ENCODE peak calls at places on chromosome 22, in seven cellular contexts. One of them, this sample, is unnamed.
A peak's percentile ranks its signal among the peaks of the same experiment; 100 is the strongest.

GRCh38 chr22:43867839-43868652 is 5.7 kb upstream of the SULT4A1 start:
- DNase-seq in NB4: peak; percentile 61
- DNase-seq in lower leg skin: no peak
- DNase-seq in sigmoid colon: peak; percentile 54
- DNase-seq in AG10803: peak; percentile 50
- DNase-seq in AG04450: peak; percentile 32
- DNase-seq in astrocyte of the cerebellum: peak; percentile 50
- DNase-seq in this sample: peak; percentile 58

GRCh38 chr22:42819412-42820069 is 37.5 kb downstream of the ARFGAP3 start:
- DNase-seq in sigmoid colon: no peak
- DNase-seq in astrocyte of the cerebellum: no peak
- DNase-seq in NB4: no peak
- DNase-seq in AG04450: no peak
- DNase-seq in lower leg skin: no peak
- DNase-seq in AG10803: no peak
- DNase-seq in this sample: no peak

GRCh38 chr22:40426671-40427070 is 56.3 kb downstream of the SGSM3 start:
- DNase-seq in astrocyte of the cerebellum: peak; percentile 13
- DNase-seq in NB4: no peak
- DNase-seq in AG04450: no peak
- DNase-seq in lower leg skin: no peak
- DNase-seq in AG10803: peak; percentile 57
- DNase-seq in sigmoid colon: peak; percentile 64
- DNase-seq in this sample: no peak

GRCh38 chr22:36232715-36233401 is 6.5 kb downstream of the APOL2 start:
- DNase-seq in astrocyte of the cerebellum: no peak
- DNase-seq in sigmoid colon: no peak
- DNase-seq in AG04450: no peak
- DNase-seq in lower leg skin: no peak
- DNase-seq in NB4: peak; percentile 32
- DNase-seq in AG10803: no peak
- DNase-seq in this sample: no peak

GRCh38 chr22:17403906-17404305 is 34.6 kb downstream of the CECR2 start:
- DNase-seq in astrocyte of the cerebellum: no peak
- DNase-seq in NB4: no peak
- DNase-seq in AG10803: no peak
- DNase-seq in lower leg skin: no peak
- DNase-seq in sigmoid colon: no peak
- DNase-seq in AG04450: no peak
- DNase-seq in this sample: no peak

GRCh38 chr22:17884084-17884483 is 109.8 kb upstream of the BID start:
- DNase-seq in astrocyte of the cerebellum: no peak
- DNase-seq in lower leg skin: no peak
- DNase-seq in AG04450: no peak
- DNase-seq in AG10803: no peak
- DNase-seq in NB4: no peak
- DNase-seq in sigmoid colon: no peak
- DNase-seq in this sample: peak; percentile 28

GRCh38 chr22:42785706-42786499 is 65.2 kb upstream of the A4GALT start:
- DNase-seq in sigmoid colon: no peak
- DNase-seq in NB4: no peak
- DNase-seq in AG10803: no peak
- DNase-seq in lower leg skin: no peak
- DNase-seq in astrocyte of the cerebellum: no peak
- DNase-seq in AG04450: no peak
- DNase-seq in this sample: no peak

GRCh38 chr22:17369553-17370035 is 334 bp downstream of the CECR2 start:
- DNase-seq in sigmoid colon: no peak
- DNase-seq in astrocyte of the cerebellum: no peak
- DNase-seq in lower leg skin: no peak
- DNase-seq in NB4: peak; percentile 66
- DNase-seq in AG04450: no peak
- DNase-seq in AG10803: no peak
- DNase-seq in this sample: peak; percentile 38

GRCh38 chr22:39629851-39630250 is 59.3 kb downstream of the CACNA1I start:
- DNase-seq in NB4: no peak
- DNase-seq in AG10803: no peak
- DNase-seq in lower leg skin: no peak
- DNase-seq in AG04450: no peak
- DNase-seq in sigmoid colon: no peak
- DNase-seq in astrocyte of the cerebellum: no peak
- DNase-seq in this sample: no peak

GRCh38 chr22:24066260-24066659 is 55.2 kb downstream of the CABIN1 start:
- DNase-seq in NB4: no peak
- DNase-seq in AG10803: no peak
- DNase-seq in AG04450: no peak
- DNase-seq in astrocyte of the cerebellum: no peak
- DNase-seq in sigmoid colon: peak; percentile 34
- DNase-seq in lower leg skin: no peak
- DNase-seq in this sample: peak; percentile 41

GRCh38 chr22:29343313-29343805 is 27.9 kb upstream of the RASL10A start:
- DNase-seq in NB4: no peak
- DNase-seq in sigmoid colon: peak; percentile 78
- DNase-seq in AG10803: peak; percentile 78
- DNase-seq in AG04450: no peak
- DNase-seq in lower leg skin: no peak
- DNase-seq in astrocyte of the cerebellum: peak; percentile 59
- DNase-seq in this sample: peak; percentile 73

DNA sequence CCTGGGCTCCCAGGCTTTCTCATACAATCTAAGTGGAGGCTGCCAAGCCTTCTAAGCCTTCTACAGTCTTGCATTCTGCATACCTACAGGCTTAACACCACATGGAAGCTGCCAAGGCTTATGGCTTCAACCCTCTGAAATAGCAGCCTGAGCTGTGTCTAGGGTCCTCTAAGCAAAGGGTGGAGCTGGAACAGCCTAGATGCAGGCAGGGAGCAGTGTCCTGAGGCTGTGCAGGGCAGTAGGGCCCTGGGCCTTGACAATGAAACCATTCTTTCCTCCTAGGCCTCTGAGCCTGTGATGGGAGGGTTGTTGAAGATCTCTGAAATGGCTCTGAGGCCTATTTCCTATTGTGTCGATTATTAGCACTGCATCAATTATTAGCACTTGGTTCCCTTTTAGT is 150.9 kb upstream of the GRK3 start:
- DNase-seq in astrocyte of the cerebellum: no peak
- DNase-seq in NB4: no peak
- DNase-seq in AG04450: no peak
- DNase-seq in lower leg skin: no peak
- DNase-seq in sigmoid colon: no peak
- DNase-seq in AG10803: no peak
- DNase-seq in this sample: no peak
- TF ChIP-seq CTCF in astrocyte of the cerebellum: no peak
- TF ChIP-seq CTCF in NB4: no peak
- TF ChIP-seq CTCF in AG04450: no peak
- TF ChIP-seq CTCF in lower leg skin: no peak
- TF ChIP-seq CTCF in sigmoid colon: no peak
- TF ChIP-seq CTCF in AG10803: no peak
- TF ChIP-seq CTCF in this sample: no peak

DNA sequence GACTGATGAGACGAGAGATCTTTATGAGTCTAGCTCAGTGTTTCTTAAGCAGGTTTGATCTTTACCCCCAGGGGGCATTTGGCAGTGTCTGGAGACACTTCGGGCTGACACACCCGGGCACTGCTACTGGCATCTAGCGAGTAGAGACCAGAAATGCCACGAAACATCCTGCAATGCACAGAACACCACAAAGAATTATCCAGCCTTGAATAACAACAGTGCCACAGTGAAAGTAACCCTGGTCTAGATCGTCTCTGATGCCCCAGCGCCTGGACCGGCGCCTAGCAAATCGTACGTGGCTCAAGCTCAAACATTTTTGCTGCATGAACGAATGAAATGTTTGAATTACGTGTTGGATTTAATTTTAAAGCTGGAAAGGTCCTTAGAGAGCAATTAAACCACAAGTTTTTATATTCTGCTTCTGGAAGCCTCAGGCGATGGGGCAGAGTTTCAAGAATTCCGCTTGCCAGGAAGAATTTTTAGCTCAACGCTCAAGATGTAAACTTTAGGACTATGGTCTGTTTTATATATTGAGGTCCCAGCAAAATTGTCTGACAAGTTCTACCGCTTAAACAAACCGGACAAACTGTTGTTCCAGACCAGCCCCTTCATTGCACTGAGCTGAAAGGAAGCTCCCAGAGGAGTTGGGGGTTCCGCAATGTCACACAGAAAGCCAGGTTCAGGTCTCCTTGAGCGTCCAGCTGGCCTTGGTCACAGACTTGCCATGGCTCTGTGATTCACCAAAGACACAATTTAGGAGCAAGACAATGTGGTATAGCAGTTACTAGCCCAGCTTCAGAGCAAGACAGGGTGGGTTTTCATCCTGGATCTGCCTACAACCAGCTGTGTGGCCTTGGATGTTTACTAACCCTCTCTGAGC is 44.2 kb upstream of the SMTN start:
- DNase-seq in NB4: peak; percentile 41
- DNase-seq in lower leg skin: no peak
- DNase-seq in sigmoid colon: peak; percentile 90
- DNase-seq in astrocyte of the cerebellum: peak; percentile 11
- DNase-seq in AG04450: no peak
- DNase-seq in AG10803: peak; percentile 90
- DNase-seq in this sample: no peak
- TF ChIP-seq CTCF in NB4: no peak
- TF ChIP-seq CTCF in lower leg skin: no peak
- TF ChIP-seq CTCF in sigmoid colon: peak; percentile 23
- TF ChIP-seq CTCF in astrocyte of the cerebellum: no peak
- TF ChIP-seq CTCF in AG04450: peak; percentile 24
- TF ChIP-seq CTCF in AG10803: peak; percentile 41
- TF ChIP-seq CTCF in this sample: no peak

DNA sequence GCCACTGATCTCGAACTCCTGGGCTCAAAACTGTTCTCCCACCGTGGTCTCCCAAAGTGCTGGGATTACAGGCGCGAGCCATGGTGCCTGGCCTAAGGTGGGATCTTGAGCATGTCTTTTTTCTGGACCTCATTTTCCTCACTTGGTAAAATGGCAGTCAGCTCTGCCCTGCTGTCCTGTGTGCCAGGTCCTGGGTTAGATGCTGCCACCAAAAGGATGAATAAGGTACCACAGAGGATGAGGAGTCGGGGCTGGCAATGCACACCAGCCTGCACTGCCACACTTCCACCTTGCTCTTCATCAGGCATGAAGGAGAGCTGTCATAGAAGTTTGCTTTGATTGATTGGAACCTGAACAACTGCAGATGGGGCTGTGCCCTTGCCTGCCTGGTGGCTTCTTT is 32.3 kb downstream of the ACO2 start:
- DNase-seq in sigmoid colon: no peak
- DNase-seq in astrocyte of the cerebellum: no peak
- DNase-seq in AG10803: no peak
- DNase-seq in lower leg skin: no peak
- DNase-seq in AG04450: no peak
- DNase-seq in NB4: peak; percentile 48
- DNase-seq in this sample: no peak
- TF ChIP-seq CTCF in sigmoid colon: no peak
- TF ChIP-seq CTCF in astrocyte of the cerebellum: peak; percentile 36
- TF ChIP-seq CTCF in AG10803: peak; percentile 34
- TF ChIP-seq CTCF in lower leg skin: no peak
- TF ChIP-seq CTCF in AG04450: no peak
- TF ChIP-seq CTCF in NB4: peak; percentile 26
- TF ChIP-seq CTCF in this sample: no peak

GRCh38 chr22:50192056-50192824 is 6.5 kb downstream of the TRABD start:
- DNase-seq in astrocyte of the cerebellum: no peak
- DNase-seq in AG04450: no peak
- DNase-seq in lower leg skin: no peak
- DNase-seq in sigmoid colon: no peak
- DNase-seq in NB4: peak; percentile 77
- DNase-seq in AG10803: no peak
- DNase-seq in this sample: no peak

GRCh38 chr22:50194037-50194809 is 6.6 kb upstream of the SELENOO start:
- DNase-seq in AG04450: no peak
- DNase-seq in AG10803: no peak
- DNase-seq in sigmoid colon: no peak
- DNase-seq in NB4: no peak
- DNase-seq in lower leg skin: no peak
- DNase-seq in astrocyte of the cerebellum: no peak
- DNase-seq in this sample: no peak

GRCh38 chr22:50191041-50191740 is 5.5 kb downstream of the TRABD start:
- DNase-seq in NB4: peak; percentile 90
- DNase-seq in sigmoid colon: no peak
- DNase-seq in lower leg skin: no peak
- DNase-seq in AG04450: no peak
- DNase-seq in AG10803: no peak
- DNase-seq in astrocyte of the cerebellum: no peak
- DNase-seq in this sample: no peak

GRCh38 chr22:50193621-50194020 is 7.2 kb upstream of the SELENOO start:
- DNase-seq in sigmoid colon: no peak
- DNase-seq in astrocyte of the cerebellum: no peak
- DNase-seq in NB4: no peak
- DNase-seq in AG10803: no peak
- DNase-seq in AG04450: no peak
- DNase-seq in lower leg skin: no peak
- DNase-seq in this sample: no peak

DNA sequence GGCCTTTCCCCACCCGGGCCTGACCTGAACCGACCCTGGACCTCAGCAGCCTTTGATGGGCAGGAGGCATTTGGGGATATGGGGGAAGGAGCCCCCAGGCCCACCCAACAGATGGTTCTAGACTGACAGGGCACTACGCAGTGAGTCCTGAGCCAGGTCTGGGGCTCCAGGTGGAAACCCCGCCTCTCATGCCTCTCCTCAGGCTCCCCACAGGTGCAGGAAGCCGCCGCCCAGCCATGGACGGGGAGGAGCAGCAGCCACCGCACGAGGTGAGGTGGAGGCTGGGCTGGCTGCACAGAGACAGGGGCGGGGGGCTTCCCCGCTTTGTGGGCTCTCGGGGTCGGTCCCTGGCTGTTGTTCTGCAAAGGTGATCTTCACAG is 7.1 kb downstream of the TRABD start:
- DNase-seq in AG04450: no peak
- DNase-seq in AG10803: no peak
- DNase-seq in NB4: no peak
- DNase-seq in astrocyte of the cerebellum: no peak
- DNase-seq in sigmoid colon: no peak
- DNase-seq in lower leg skin: no peak
- DNase-seq in this sample: no peak
- TF ChIP-seq CTCF in AG04450: no peak
- TF ChIP-seq CTCF in AG10803: no peak
- TF ChIP-seq CTCF in NB4: no peak
- TF ChIP-seq CTCF in astrocyte of the cerebellum: no peak
- TF ChIP-seq CTCF in sigmoid colon: no peak
- TF ChIP-seq CTCF in lower leg skin: no peak
- TF ChIP-seq CTCF in this sample: no peak

DNA sequence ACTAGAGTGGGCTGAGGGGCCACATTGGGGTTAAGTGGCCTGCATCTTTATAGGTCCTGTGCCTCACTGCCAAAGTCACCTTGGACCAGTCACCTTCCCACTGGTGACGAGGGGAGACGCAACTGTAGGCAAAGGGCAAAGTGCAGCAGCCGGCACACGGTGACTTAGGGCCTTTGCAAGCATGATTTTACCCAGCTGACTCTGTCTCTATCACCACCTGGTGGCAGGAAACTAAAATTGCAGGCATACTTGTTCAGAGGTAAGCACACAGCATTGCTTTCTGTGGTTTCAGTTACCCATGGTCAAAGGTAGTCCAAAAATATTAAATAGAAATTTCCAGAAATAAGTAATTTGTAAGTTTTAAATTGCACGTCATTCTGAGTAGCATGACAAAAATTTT is 1164.4 kb downstream of the BRD1 start:
- DNase-seq in AG10803: no peak
- DNase-seq in sigmoid colon: no peak
- DNase-seq in astrocyte of the cerebellum: no peak
- DNase-seq in lower leg skin: no peak
- DNase-seq in NB4: peak; percentile 72
- DNase-seq in AG04450: no peak
- DNase-seq in this sample: no peak
- TF ChIP-seq CTCF in AG10803: peak; percentile 44
- TF ChIP-seq CTCF in sigmoid colon: no peak
- TF ChIP-seq CTCF in astrocyte of the cerebellum: peak; percentile 31
- TF ChIP-seq CTCF in lower leg skin: no peak
- TF ChIP-seq CTCF in NB4: peak; percentile 61
- TF ChIP-seq CTCF in AG04450: peak; percentile 14
- TF ChIP-seq CTCF in this sample: no peak

GRCh38 chr22:45397806-45398205 is 15.6 kb downstream of the SMC1B start:
- DNase-seq in NB4: no peak
- DNase-seq in sigmoid colon: no peak
- DNase-seq in AG10803: no peak
- DNase-seq in astrocyte of the cerebellum: no peak
- DNase-seq in lower leg skin: no peak
- DNase-seq in AG04450: no peak
- DNase-seq in this sample: no peak
- TF ChIP-seq CTCF in NB4: no peak
- TF ChIP-seq CTCF in sigmoid colon: no peak
- TF ChIP-seq CTCF in AG10803: no peak
- TF ChIP-seq CTCF in astrocyte of the cerebellum: no peak
- TF ChIP-seq CTCF in lower leg skin: no peak
- TF ChIP-seq CTCF in AG04450: no peak
- TF ChIP-seq CTCF in this sample: peak; percentile 23

This sample was measured in left ventricle myocardium inferior.